ENCODE peak calls at places on chromosomes 7 and 10, in five cellular contexts. W is H9, P is neuronal stem cell, V is H1, Z is trophoblast cell. Y is an unnamed sample.

GRCh38 chr10:6069101-6069931 is 7.1 kb upstream of the IL2RA start:
- DNase-seq in W (no peak), P (no peak), V (no peak), Z (no peak), Y (no peak)

GRCh38 chr7:98027342-98028033 is 37.5 kb upstream of the OCM2 start:
- DNase-seq in W (no peak), P (no peak), V (no peak), Z (peak), Y (no peak)

GRCh38 chr10:113108180-113108835 is 158.3 kb downstream of the TCF7L2 start:
- DNase-seq in W (peak), P (peak), V (peak), Z (peak), Y (no peak)

GRCh38 chr7:70017371-70017770 is 419.1 kb downstream of the AUTS2 start:
- DNase-seq in W (no peak), P (no peak), V (no peak), Z (no peak), Y (no peak)

GRCh38 chr10:127578628-127579305 is 29.7 kb downstream of the NPS start:
- DNase-seq in W (no peak), P (no peak), V (no peak), Z (no peak), Y (no peak)

GRCh38 chr10:122703483-122704448 is 4.1 kb upstream of the C10orf120 start:
- DNase-seq in W (peak), P (peak), V (peak), Z (peak), Y (peak)

GRCh38 chr10:65611592-65611991 is 1314.2 kb upstream of the LRRTM3 start:
- DNase-seq in W (no peak), P (no peak), V (no peak), Z (no peak), Y (no peak)

GRCh38 chr7:100824499-100825214 is 2.7 kb downstream of the EPHB4 start:
- DNase-seq in W (no peak), P (no peak), V (no peak), Z (no peak), Y (no peak)

GRCh38 chr10:106106114-106106513 is 1058.4 kb downstream of the SORCS1 start:
- DNase-seq in W (no peak), P (no peak), V (no peak), Z (no peak), Y (no peak)

GRCh38 chr10:97499561-97500296 is 1.0 kb downstream of the UBTD1 start:
- DNase-seq in W (no peak), P (no peak), V (no peak), Z (peak), Y (peak)

GRCh38 chr7:129843982-129844840 is 108.5 kb downstream of the UBE2H start:
- DNase-seq in W (no peak), P (no peak), V (no peak), Z (no peak), Y (no peak)

GRCh38 chr10:17749890-17750289 is 2.1 kb upstream of the TMEM236 start:
- DNase-seq in W (no peak), P (no peak), V (no peak), Z (no peak), Y (no peak)

GRCh38 chr10:72353028-72353962 is 1.4 kb downstream of the DNAJB12 start:
- DNase-seq in W (no peak), P (no peak), V (no peak), Z (no peak), Y (peak)

GRCh38 chr7:158413962-158414961 is 173.4 kb downstream of the PTPRN2 start:
- DNase-seq in W (no peak), P (peak), V (no peak), Z (no peak), Y (no peak)

GRCh38 chr7:90594791-90595317 is 1.3 kb upstream of the CDK14 start:
- DNase-seq in W (peak), P (peak), V (peak), Z (no peak), Y (peak)

GRCh38 chr7:116588225-116588624 is 63.4 kb downstream of the CAV1 start:
- DNase-seq in W (no peak), P (no peak), V (no peak), Z (no peak), Y (peak)

GRCh38 chr7:35038340-35038738 is 1.1 kb upstream of the DPY19L1 start:
- DNase-seq in W (no peak), P (no peak), V (no peak), Z (no peak), Y (no peak)

GRCh38 chr7:75885011-75885410 is 6.2 kb downstream of the RHBDD2 start:
- DNase-seq in W (no peak), P (no peak), V (no peak), Z (no peak), Y (no peak)

GRCh38 chr10:126203746-126204145 is 184.5 kb downstream of the ADAM12 start:
- DNase-seq in W (no peak), P (no peak), V (no peak), Z (no peak), Y (no peak)

GRCh38 chr10:688621-689426 is 644 bp downstream of the DIP2C start:
- DNase-seq in W (no peak), P (peak), V (no peak), Z (no peak), Y (peak)

GRCh38 chr7:7099584-7100014 is 82.7 kb upstream of the C1GALT1 start:
- DNase-seq in W (peak), P (peak), V (peak), Z (peak), Y (peak)

GRCh38 chr10:48444266-48444665 is 137.8 kb downstream of the MAPK8 start:
- DNase-seq in W (peak), P (peak), V (no peak), Z (no peak), Y (no peak)

GRCh38 chr10:51640120-51640819 is 59.1 kb downstream of the CSTF2T start:
- DNase-seq in W (no peak), P (no peak), V (no peak), Z (no peak), Y (no peak)

GRCh38 chr7:134742688-134743350 is 36.6 kb upstream of the CALD1 start:
- DNase-seq in W (no peak), P (no peak), V (no peak), Z (no peak), Y (peak)

GRCh38 chr10:102599565-102600327 is 44.5 kb upstream of the TRIM8 start:
- DNase-seq in W (no peak), P (no peak), V (no peak), Z (no peak), Y (peak)

GRCh38 chr10:91713471-91714072 is 80.7 kb upstream of the PPP1R3C start:
- DNase-seq in W (no peak), P (no peak), V (no peak), Z (no peak), Y (no peak)

GRCh38 chr10:91708174-91708861 is 75.4 kb upstream of the PPP1R3C start:
- DNase-seq in W (no peak), P (no peak), V (no peak), Z (no peak), Y (no peak)

GRCh38 chr10:91712315-91712714 is 79.4 kb upstream of the PPP1R3C start:
- DNase-seq in W (no peak), P (no peak), V (no peak), Z (no peak), Y (no peak)

GRCh38 chr10:91709394-91709798 is 76.5 kb upstream of the PPP1R3C start:
- DNase-seq in W (no peak), P (no peak), V (no peak), Z (no peak), Y (peak)

GRCh38 chr10:91711885-91712284 is 79.0 kb upstream of the PPP1R3C start:
- DNase-seq in W (no peak), P (no peak), V (no peak), Z (no peak), Y (no peak)
- H2BK12ac ChIP-seq in W (no peak), P (no peak), V (no peak), Z (no peak), Y (no peak)

GRCh38 chr10:88913803-88914202 is 33.8 kb downstream of the STAMBPL1 start:
- DNase-seq in W (no peak), P (no peak), V (no peak), Z (no peak), Y (no peak)
- H3K18ac ChIP-seq in W (no peak), P (no peak), V (no peak), Z (no peak), Y (no peak)

GRCh38 chr7:105835441-105835840 is 41.0 kb downstream of the ATXN7L1 start:
- DNase-seq in W (no peak), P (no peak), V (no peak), Z (no peak), Y (peak)
- H2BK12ac ChIP-seq in W (no peak), P (no peak), V (no peak), Z (no peak), Y (no peak)

DNA sequence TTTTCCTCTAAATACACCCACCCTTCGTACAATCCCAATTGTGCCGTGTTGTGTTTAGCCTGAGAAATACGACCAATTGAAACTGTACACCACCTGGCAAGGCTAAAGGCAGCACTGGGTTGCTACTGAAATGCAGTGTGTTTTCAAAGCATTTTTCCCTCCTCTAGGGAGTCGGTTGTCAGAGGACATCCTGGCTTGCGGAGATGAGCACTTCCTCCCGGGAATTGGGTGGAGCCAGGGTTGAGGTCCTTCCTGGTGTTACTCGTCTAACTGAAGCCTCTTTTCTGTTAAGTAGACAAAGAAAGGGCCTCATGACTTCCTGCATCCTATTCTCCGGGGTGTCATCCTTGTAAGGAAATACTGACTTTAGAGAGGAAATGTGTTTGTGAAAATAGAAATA is 133.4 kb downstream of the MTPAP start:
- DNase-seq in W (no peak), P (no peak), V (no peak), Z (no peak), Y (no peak)
- H3K18ac ChIP-seq in W (no peak), P (no peak), V (no peak), Z (no peak), Y (no peak)

GRCh38 chr7:80243425-80243824 is 108.8 kb downstream of the GNAI1 start:
- DNase-seq in W (no peak), P (no peak), V (no peak), Z (peak), Y (peak)
- H2BK12ac ChIP-seq in W (no peak), P (no peak), V (no peak), Z (no peak), Y (peak)

DNA sequence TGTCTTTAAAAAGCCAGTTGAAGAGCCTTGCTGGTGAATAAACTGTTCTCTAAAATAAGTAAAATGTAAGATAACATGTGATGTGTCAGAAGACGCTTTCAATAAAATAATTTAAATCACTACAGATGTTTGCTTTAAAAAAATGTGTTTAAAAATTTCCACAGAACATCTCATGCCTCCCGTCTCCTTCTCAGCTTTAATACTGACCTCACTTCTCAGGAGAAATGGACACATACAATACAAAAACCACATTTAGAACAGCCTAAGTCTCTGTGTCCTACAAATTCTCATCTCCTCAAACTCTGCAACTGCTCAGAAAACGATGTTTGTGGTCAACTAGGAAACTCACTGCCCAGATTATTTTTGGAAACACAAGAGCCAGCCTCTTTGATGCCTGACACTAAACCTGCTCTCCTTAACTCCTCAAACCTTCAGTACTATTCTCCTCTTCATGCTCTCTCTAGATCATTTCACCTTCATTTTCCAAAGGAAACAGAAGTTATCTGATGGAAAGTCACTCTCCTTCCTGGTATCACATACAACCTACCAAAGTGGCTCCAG is 120.3 kb downstream of the ZNF438 start:
- DNase-seq in W (no peak), P (no peak), V (no peak), Z (no peak), Y (no peak)
- H3K18ac ChIP-seq in W (no peak), P (no peak), V (no peak), Z (no peak), Y (no peak)

GRCh38 chr7:68399991-68400590 is 1198.2 kb upstream of the AUTS2 start:
- DNase-seq in W (no peak), P (no peak), V (no peak), Z (no peak), Y (no peak)

GRCh38 chr7:68406480-68406879 is 1191.8 kb upstream of the AUTS2 start:
- DNase-seq in W (no peak), P (no peak), V (no peak), Z (no peak), Y (no peak)

GRCh38 chr7:68401313-68401712 is 1197.0 kb upstream of the AUTS2 start:
- DNase-seq in W (no peak), P (no peak), V (no peak), Z (no peak), Y (no peak)

GRCh38 chr7:68400783-68401182 is 1197.5 kb upstream of the AUTS2 start:
- DNase-seq in W (no peak), P (no peak), V (no peak), Z (no peak), Y (no peak)
- H2BK12ac ChIP-seq in W (no peak), P (no peak), V (no peak), Z (no peak), Y (no peak)

GRCh38 chr10:73997479-73997805 is 474 bp upstream of the VCL start:
- DNase-seq in W (no peak), P (no peak), V (no peak), Z (no peak), Y (no peak)

GRCh38 chr10:73997806-73998622 is at the start of gene VCL:
- DNase-seq in W (peak), P (peak), V (peak), Z (peak), Y (peak)

GRCh38 chr10:74000892-74001669 is 3.2 kb downstream of the VCL start:
- DNase-seq in W (no peak), P (no peak), V (no peak), Z (no peak), Y (no peak)

GRCh38 chr10:73999703-74000102 is 1.8 kb downstream of the VCL start:
- DNase-seq in W (no peak), P (no peak), V (no peak), Z (no peak), Y (peak)

GRCh38 chr10:73998623-73999622 is 1.0 kb downstream of the VCL start:
- DNase-seq in W (peak), P (peak), V (peak), Z (peak), Y (peak)
- H3K18ac ChIP-seq in W (peak), P (peak), V (peak), Z (peak), Y (peak)

GRCh38 chr7:138228764-138229163 is 152.5 kb downstream of the AKR1D1 start:
- DNase-seq in W (no peak), P (no peak), V (no peak), Z (no peak), Y (no peak)

GRCh38 chr7:138223402-138223872 is 147.2 kb downstream of the AKR1D1 start:
- DNase-seq in W (no peak), P (no peak), V (no peak), Z (no peak), Y (no peak)

GRCh38 chr7:138226851-138227250 is 150.6 kb downstream of the AKR1D1 start:
- DNase-seq in W (no peak), P (no peak), V (no peak), Z (no peak), Y (no peak)

GRCh38 chr7:138226001-138226476 is 149.8 kb downstream of the AKR1D1 start:
- DNase-seq in W (no peak), P (no peak), V (no peak), Z (no peak), Y (peak)

GRCh38 chr7:138228119-138228518 is 151.9 kb downstream of the AKR1D1 start:
- DNase-seq in W (no peak), P (no peak), V (no peak), Z (no peak), Y (no peak)
- H2BK12ac ChIP-seq in W (no peak), P (no peak), V (peak), Z (peak), Y (no peak)

GRCh38 chr7:137069249-137069963 is 201.0 kb downstream of the CHRM2 start:
- DNase-seq in W (no peak), P (no peak), V (no peak), Z (no peak), Y (no peak)

GRCh38 chr7:137073571-137074325 is 205.3 kb downstream of the CHRM2 start:
- DNase-seq in W (no peak), P (no peak), V (no peak), Z (peak), Y (peak)

GRCh38 chr7:137078781-137079180 is 210.3 kb downstream of the CHRM2 start:
- DNase-seq in W (no peak), P (no peak), V (no peak), Z (no peak), Y (no peak)

DNA sequence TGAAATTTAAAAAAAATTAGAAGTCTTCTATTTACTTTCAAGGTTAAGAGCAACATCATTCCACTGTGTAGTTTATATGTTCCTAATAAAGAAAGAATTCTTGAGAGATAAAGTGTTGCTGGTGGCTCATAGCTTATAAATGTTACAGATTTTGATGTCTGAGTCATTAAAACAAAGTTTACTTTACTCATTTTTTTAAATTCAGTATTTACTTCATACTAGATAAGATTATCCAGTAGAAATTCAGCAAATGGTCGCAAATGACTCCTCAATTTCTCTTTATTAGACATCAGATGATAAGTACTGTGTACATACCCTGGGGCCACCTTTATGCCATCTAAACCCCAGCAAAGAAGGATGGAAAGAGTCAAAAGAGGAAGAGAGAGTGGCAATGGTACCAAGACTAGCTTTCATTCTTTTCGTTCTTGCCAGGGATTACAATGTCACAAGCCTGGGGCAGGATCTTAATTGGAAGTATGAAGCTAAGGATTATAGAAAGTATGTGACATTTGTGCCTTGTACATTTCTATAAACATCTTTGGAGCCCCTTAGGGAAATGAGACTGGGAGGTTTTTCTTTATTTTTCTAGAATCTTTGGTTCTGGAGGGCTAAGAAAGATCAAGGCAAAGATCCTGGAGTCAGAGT is 206.1 kb downstream of the CHRM2 start:
- DNase-seq in W (no peak), P (no peak), V (no peak), Z (no peak), Y (peak)
- H3K18ac ChIP-seq in W (no peak), P (no peak), V (no peak), Z (no peak), Y (no peak)